ENCODE peak calls at places on chromosomes 1 and 21, in eight cellular contexts. Q is activated CD4-positive, alpha-beta T cell treated with anti-CD3 and anti-CD28 coated beads, Interleukin-2, amount 50 U/mL, for 4 hours; C is activated naive CD4-positive, alpha-beta T cell; H is LHCN-M2; G is amygdala; X is memory B cell; W is small intestine; Z is activated CD8-positive, alpha-beta T cell treated with anti-CD3 and anti-CD28 coated beads, Interleukin-2, amount 10 ng/mL, durations not matched to agents 7 days and 5 days. T is an unnamed sample.

GRCh38 chr21:46116846-46117585 is 19.1 kb downstream of the COL6A2 start:
- DNase-seq in Z (no peak), W (no peak), X (no peak), C (no peak), H (peak), Q (no peak), G (no peak), T (peak)

GRCh38 chr1:207487636-207488035 is 8.3 kb upstream of the CR1 start:
- DNase-seq in X (no peak), Q (no peak), G (no peak), Z (no peak), H (no peak), W (no peak), C (no peak), T (no peak)

GRCh38 chr1:224668991-224669390 is 52.9 kb downstream of the CNIH3 start:
- DNase-seq in X (no peak), H (no peak), W (no peak), Z (no peak), Q (no peak), G (no peak), C (no peak), T (peak)

GRCh38 chr1:41239988-41240610 is 2.0 kb downstream of the SCMH1 start:
- DNase-seq in X (no peak), Q (no peak), W (peak), Z (peak), G (no peak), H (peak), C (no peak), T (peak)

GRCh38 chr1:29478879-29479278 is 242.6 kb downstream of the PTPRU start:
- DNase-seq in H (no peak), Q (no peak), Z (no peak), G (no peak), X (no peak), C (no peak), W (no peak), T (no peak)

GRCh38 chr1:64087768-64088167 is 115.7 kb upstream of the UBE2U start:
- DNase-seq in X (no peak), W (no peak), G (no peak), H (peak), C (no peak), Q (no peak), Z (no peak), T (peak)

GRCh38 chr1:207919523-207920210 is 8.7 kb upstream of the CD34 start:
- DNase-seq in G (no peak), H (no peak), W (no peak), Z (no peak), X (no peak), Q (no peak), C (no peak), T (peak)

GRCh38 chr1:74343191-74343590 is 108.0 kb downstream of the TNNI3K start:
- DNase-seq in W (no peak), H (no peak), Z (no peak), G (no peak), X (no peak), C (no peak), Q (no peak), T (peak)

GRCh38 chr21:44414291-44415072 is 40.8 kb upstream of the LRRC3 start:
- DNase-seq in Z (no peak), H (no peak), W (no peak), G (no peak), C (no peak), Q (no peak), X (no peak), T (no peak)

GRCh38 chr1:201903135-201903534 is 14.4 kb downstream of the SHISA4 start:
- DNase-seq in Z (no peak), C (no peak), X (no peak), H (peak), Q (no peak), G (no peak), W (no peak), T (peak)

GRCh38 chr1:21397813-21398188 is 42.1 kb upstream of the NBPF3 start:
- DNase-seq in Q (no peak), G (peak), H (no peak), C (no peak), W (no peak), Z (peak), X (no peak), T (no peak)

GRCh38 chr21:43916691-43917514 is 51.9 kb downstream of the AGPAT3 start:
- DNase-seq in W (no peak), H (peak), X (peak), Q (peak), G (no peak), C (peak), Z (peak), T (no peak)

GRCh38 chr1:43742026-43742425 is 34.7 kb downstream of the ST3GAL3 start:
- DNase-seq in H (no peak), Q (no peak), W (no peak), G (no peak), C (no peak), Z (no peak), X (no peak), T (no peak)

GRCh38 chr1:53614231-53615021 is 124.5 kb downstream of the GLIS1 start:
- DNase-seq in C (no peak), Q (no peak), X (no peak), G (no peak), H (no peak), W (no peak), Z (no peak), T (no peak)

GRCh38 chr1:14996133-14997050 is 157.2 kb upstream of the TMEM51 start:
- DNase-seq in G (no peak), H (peak), Z (no peak), C (no peak), Q (no peak), X (no peak), W (no peak), T (peak)

GRCh38 chr1:226355016-226355415 is 46.1 kb upstream of the LIN9 start:
- DNase-seq in Q (no peak), G (no peak), X (no peak), W (no peak), H (no peak), C (no peak), Z (no peak), T (no peak)

GRCh38 chr1:3350441-3351261 is 103.8 kb upstream of the ARHGEF16 start:
- DNase-seq in H (no peak), C (no peak), W (no peak), G (peak), X (no peak), Z (no peak), Q (no peak), T (peak)

GRCh38 chr1:16032388-16033100 is 10.7 kb downstream of the CLCNKA start:
- DNase-seq in G (peak), H (peak), X (peak), W (peak), C (no peak), Z (peak), Q (peak), T (peak)

GRCh38 chr1:17162941-17163340 is 42.0 kb upstream of the PADI1 start:
- DNase-seq in Q (no peak), X (no peak), G (no peak), H (no peak), C (no peak), Z (no peak), W (no peak), T (no peak)

GRCh38 chr21:34802180-34802899 is 133.5 kb downstream of the CLIC6 start:
- DNase-seq in Q (no peak), C (no peak), H (peak), G (no peak), X (no peak), W (no peak), Z (no peak), T (peak)

GRCh38 chr1:116748272-116748671 is 6.0 kb upstream of the CD2 start:
- DNase-seq in C (no peak), W (no peak), Z (no peak), H (no peak), X (no peak), G (no peak), Q (no peak), T (no peak)

GRCh38 chr1:52554756-52555155 is 1.9 kb upstream of the TUT4 start:
- DNase-seq in Q (no peak), H (no peak), X (no peak), C (no peak), G (no peak), W (peak), Z (no peak), T (no peak)

GRCh38 chr1:108141604-108142003 is 58.5 kb downstream of the SLC25A24 start:
- DNase-seq in H (no peak), W (no peak), Z (no peak), C (no peak), Q (no peak), G (no peak), X (no peak), T (peak)

GRCh38 chr1:165408518-165408917 is 36.4 kb downstream of the RXRG start:
- DNase-seq in Z (no peak), Q (no peak), G (no peak), H (peak), X (no peak), W (peak), C (no peak), T (peak)

GRCh38 chr1:157377216-157377821 is 175.0 kb downstream of the FCRL5 start:
- DNase-seq in W (peak), H (peak), Z (peak), X (peak), G (no peak), Q (no peak), C (no peak), T (peak)